ENCODE peak calls at places on chromosomes 3 and 15, in nine cellular contexts. K, U, C, X, I, G, M, L and R are unnamed samples.
A peak's percentile ranks its signal among the peaks of the same experiment; 100 is the strongest.

GRCh38 chr3:71310595-71311319 is 272.8 kb downstream of the FOXP1 start:
- DNase-seq in K (peak; percentile 77), U (no peak), C (no peak), X (no peak), I (no peak), G (peak; percentile 81), M (peak; percentile 50), L (no peak), R (no peak)

GRCh38 chr15:81235781-81236507 is 39.3 kb downstream of the IL16 start:
- DNase-seq in K (no peak), U (peak; percentile 31), C (no peak), X (no peak), I (no peak), G (peak; percentile 90), M (peak; percentile 38), L (no peak), R (no peak)

GRCh38 chr15:29698030-29698701 is 124.1 kb downstream of the TJP1 start:
- DNase-seq in K (no peak), U (no peak), C (no peak), X (no peak), I (no peak), G (peak; percentile 50), M (no peak), L (peak; percentile 75), R (no peak)

GRCh38 chr15:62715946-62716345 is 326.6 kb upstream of the TPM1 start:
- DNase-seq in K (no peak), U (no peak), C (no peak), X (no peak), I (no peak), G (no peak), M (no peak), L (no peak), R (no peak)

GRCh38 chr3:160226026-160226739 is 961 bp downstream of the C3orf80 start:
- DNase-seq in K (no peak), U (no peak), C (peak; percentile 36), X (peak; percentile 32), I (no peak), G (no peak), M (no peak), L (no peak), R (no peak)

GRCh38 chr3:22392286-22392685 is 641.3 kb upstream of the ZNF385D start:
- DNase-seq in K (no peak), U (no peak), C (no peak), X (no peak), I (no peak), G (no peak), M (no peak), L (no peak), R (no peak)

GRCh38 chr15:31080618-31081017 is 20.9 kb downstream of the TRPM1 start:
- DNase-seq in K (peak; percentile 59), U (peak; percentile 65), C (peak; percentile 66), X (peak; percentile 86), I (peak; percentile 86), G (peak; percentile 48), M (peak; percentile 32), L (peak; percentile 72), R (no peak)

GRCh38 chr3:127358641-127359040 is 70.8 kb upstream of the PRR20G start:
- DNase-seq in K (no peak), U (no peak), C (no peak), X (no peak), I (no peak), G (no peak), M (no peak), L (no peak), R (no peak)

GRCh38 chr15:100937171-100937570 is 18.0 kb downstream of the LRRK1 start:
- DNase-seq in K (no peak), U (no peak), C (no peak), X (no peak), I (no peak), G (no peak), M (no peak), L (no peak), R (no peak)

GRCh38 chr3:127889461-127889863 is 25.6 kb upstream of the KBTBD12 start:
- DNase-seq in K (no peak), U (peak; percentile 51), C (no peak), X (no peak), I (no peak), G (peak; percentile 84), M (no peak), L (no peak), R (no peak)

GRCh38 chr15:49223536-49224274 is 53.7 kb downstream of the GALK2 start:
- DNase-seq in K (no peak), U (no peak), C (no peak), X (no peak), I (no peak), G (no peak), M (no peak), L (no peak), R (no peak)

GRCh38 chr15:74133703-74134386 is 3.5 kb downstream of the ISLR2 start:
- DNase-seq in K (no peak), U (no peak), C (no peak), X (no peak), I (no peak), G (no peak), M (no peak), L (peak; percentile 70), R (no peak)

GRCh38 chr3:59611649-59612431 is 562.0 kb upstream of the CFAP20DC start:
- DNase-seq in K (no peak), U (no peak), C (no peak), X (no peak), I (no peak), G (no peak), M (no peak), L (no peak), R (no peak)

GRCh38 chr15:43514241-43515057 is 3.0 kb upstream of the MAP1A start:
- DNase-seq in K (peak; percentile 84), U (no peak), C (no peak), X (peak; percentile 39), I (peak; percentile 89), G (peak; percentile 33), M (peak; percentile 73), L (no peak), R (no peak)

GRCh38 chr15:47188766-47189507 is 528.4 kb upstream of the SEMA6D start:
- DNase-seq in K (no peak), U (no peak), C (no peak), X (peak; percentile 19), I (no peak), G (no peak), M (no peak), L (no peak), R (no peak)

GRCh38 chr15:47196057-47196456 is 521.2 kb upstream of the SEMA6D start:
- DNase-seq in K (peak; percentile 84), U (peak; percentile 81), C (peak; percentile 82), X (peak; percentile 83), I (peak; percentile 93), G (peak; percentile 91), M (peak; percentile 80), L (peak; percentile 80), R (peak; percentile 32)

DNA sequence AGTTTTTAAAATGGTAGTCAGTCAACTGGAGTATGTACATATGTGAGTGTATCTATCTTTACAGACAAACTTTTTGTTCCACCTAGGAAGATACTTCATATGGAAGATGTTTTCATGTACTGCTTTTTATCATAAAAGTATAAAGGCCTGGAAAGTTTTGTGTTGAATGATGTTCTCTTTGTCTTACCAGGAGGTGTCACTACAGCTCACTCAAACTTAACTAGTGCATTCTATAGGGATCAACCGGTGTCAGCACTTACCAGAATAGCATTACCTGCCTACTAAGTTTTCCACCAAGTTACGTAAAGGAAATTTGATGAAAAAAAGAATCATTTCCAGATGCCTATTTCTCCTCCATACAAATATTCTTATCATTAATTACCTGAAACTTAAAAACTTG is 522.6 kb upstream of the SEMA6D start:
- DNase-seq in K (no peak), U (no peak), C (no peak), X (no peak), I (no peak), G (peak; percentile 72), M (no peak), L (no peak), R (no peak)
- TF ChIP-seq CTCF in K (peak; percentile 7), U (no peak), C (no peak), X (no peak), I (no peak), G (peak; percentile 45), M (peak; percentile 40), L (peak; percentile 59), R (no peak)

GRCh38 chr3:136862953-136863352 is 945 bp downstream of the NCK1 start:
- DNase-seq in K (no peak), U (no peak), C (no peak), X (no peak), I (no peak), G (no peak), M (no peak), L (no peak), R (no peak)

GRCh38 chr3:136860541-136860940 is 1.5 kb upstream of the NCK1 start:
- DNase-seq in K (no peak), U (no peak), C (no peak), X (no peak), I (no peak), G (peak; percentile 36), M (no peak), L (no peak), R (no peak)

GRCh38 chr3:136858381-136858780 is 3.6 kb upstream of the NCK1 start:
- DNase-seq in K (no peak), U (no peak), C (no peak), X (no peak), I (no peak), G (no peak), M (no peak), L (no peak), R (no peak)

GRCh38 chr3:136862611-136862951 is 573 bp downstream of the NCK1 start:
- DNase-seq in K (peak; percentile 54), U (peak; percentile 83), C (peak; percentile 50), X (peak; percentile 61), I (peak; percentile 92), G (peak; percentile 58), M (peak; percentile 63), L (peak; percentile 80), R (peak; percentile 37)

GRCh38 chr3:136861890-136862610 is at the start of gene NCK1:
- DNase-seq in K (peak; percentile 99), U (peak; percentile 99), C (peak; percentile 96), X (peak; percentile 97), I (peak; percentile 100), G (peak; percentile 97), M (peak; percentile 99), L (peak; percentile 99), R (peak; percentile 95)
- TF ChIP-seq CTCF in K (peak; percentile 16), U (no peak), C (no peak), X (no peak), I (peak; percentile 40), G (no peak), M (peak; percentile 6), L (no peak), R (no peak)

GRCh38 chr3:62718515-62719320 is 156.5 kb downstream of the CADPS start:
- DNase-seq in K (no peak), U (no peak), C (no peak), X (no peak), I (no peak), G (no peak), M (no peak), L (no peak), R (no peak)
- TF ChIP-seq CTCF in K (no peak), U (no peak), C (no peak), X (no peak), I (no peak), G (no peak), M (no peak), L (no peak), R (no peak)

DNA sequence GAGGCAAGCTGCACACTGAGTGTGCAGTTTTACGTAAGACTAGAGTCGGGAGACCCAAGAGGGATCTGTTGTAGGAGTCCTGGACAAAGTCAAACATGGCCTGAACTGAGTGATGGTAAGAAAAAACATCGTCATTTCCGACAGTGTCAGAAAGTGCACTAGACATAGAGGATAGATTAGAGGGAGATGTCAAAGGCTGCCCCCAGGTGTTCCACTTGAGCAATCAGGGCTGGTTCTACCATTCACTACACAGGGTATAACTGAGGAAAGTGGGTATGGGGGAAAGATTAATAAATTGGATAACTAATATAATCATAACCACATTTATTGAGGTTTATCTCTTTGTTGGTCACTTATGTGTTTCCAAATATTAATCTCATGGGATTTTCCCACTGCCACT is 766.6 kb downstream of the NTRK3 start:
- DNase-seq in K (no peak), U (no peak), C (no peak), X (no peak), I (no peak), G (no peak), M (no peak), L (no peak), R (no peak)
- TF ChIP-seq CTCF in K (no peak), U (no peak), C (no peak), X (no peak), I (no peak), G (no peak), M (no peak), L (peak; percentile 32), R (no peak)